ENCODE peak calls at places on chromosomes 5 and 9, in six cellular contexts. D is adrenal gland, B is heart left ventricle, J is Peyer's patch, A is gastrocnemius medialis, P is IMR-90. F is an unnamed sample.
A peak's percentile ranks its signal among the peaks of the same experiment; 100 is the strongest.

GRCh38 chr5:78651468-78651867 is 2.9 kb upstream of the LHFPL2 start:
- DNase-seq in D (no peak), B (no peak), A (no peak), J (no peak), P (no peak), F (no peak)

GRCh38 chr9:86093788-86094555 is 5.4 kb downstream of the GOLM1 start:
- DNase-seq in B (no peak), J (peak; percentile 80), A (no peak), D (no peak), P (peak; percentile 15), F (peak; percentile 74)

GRCh38 chr5:143896981-143897380 is 85.0 kb downstream of the HMHB1 start:
- DNase-seq in P (peak; percentile 81), B (peak; percentile 48), A (no peak), D (no peak), J (no peak), F (no peak)

GRCh38 chr9:1907465-1907864 is 107.7 kb upstream of the SMARCA2 start:
- DNase-seq in A (no peak), D (no peak), J (no peak), P (no peak), B (no peak), F (no peak)

GRCh38 chr5:158737536-158738027 is 362.1 kb downstream of the EBF1 start:
- DNase-seq in P (no peak), D (no peak), A (no peak), B (no peak), J (no peak), F (no peak)

GRCh38 chr5:35859101-35859661 is 2.5 kb downstream of the IL7R start:
- DNase-seq in D (no peak), A (no peak), B (no peak), J (no peak), P (peak; percentile 28), F (no peak)

GRCh38 chr9:133824106-133824801 is 86.1 kb upstream of the SARDH start:
- DNase-seq in D (no peak), A (no peak), J (no peak), B (peak; percentile 33), P (no peak), F (no peak)

GRCh38 chr9:4496497-4496896 is 6.2 kb downstream of the SLC1A1 start:
- DNase-seq in B (no peak), A (no peak), P (no peak), D (no peak), J (no peak), F (no peak)

GRCh38 chr9:138053321-138053868 is 175.8 kb downstream of the CACNA1B start:
- DNase-seq in J (peak; percentile 40), B (peak; percentile 11), A (no peak), D (peak; percentile 4), P (no peak), F (peak; percentile 31)

GRCh38 chr9:124218438-124219289 is 39.1 kb upstream of the NEK6 start:
- DNase-seq in D (no peak), A (peak; percentile 28), J (peak; percentile 70), B (peak; percentile 70), P (peak; percentile 66), F (peak; percentile 37)

GRCh38 chr9:124221685-124222084 is 36.1 kb upstream of the NEK6 start:
- DNase-seq in D (no peak), A (no peak), P (no peak), B (no peak), J (no peak), F (no peak)

GRCh38 chr9:124217839-124218437 is 39.8 kb upstream of the NEK6 start:
- DNase-seq in B (no peak), D (no peak), J (no peak), A (no peak), P (no peak), F (no peak)

GRCh38 chr9:124220551-124221451 is 36.9 kb upstream of the NEK6 start:
- DNase-seq in B (no peak), A (no peak), P (peak; percentile 52), J (peak; percentile 66), D (no peak), F (peak; percentile 49)

GRCh38 chr9:124219290-124219605 is 38.5 kb upstream of the NEK6 start:
- DNase-seq in A (no peak), P (no peak), D (no peak), J (no peak), B (no peak), F (no peak)
- H3K4me1 ChIP-seq in A (peaks cover 9% of the 10 kb centered on the region), P (peaks cover 14% of the 10 kb centered on the region), D (peaks cover 23% of the 10 kb centered on the region), J (peaks cover 13% of the 10 kb centered on the region), B (peaks cover 15% of the 10 kb centered on the region), F (no peaks in the 10 kb centered on the region)

GRCh38 chr5:110996742-110997141 is 74.8 kb upstream of the TSLP start:
- DNase-seq in P (no peak), J (no peak), A (no peak), B (no peak), D (no peak), F (no peak)
- TF ChIP-seq POLR2A in P (no peak), J (no peak), A (no peak), B (no peak), D (no peak), F (no peak)

GRCh38 chr9:136016221-136016881 is 55.2 kb upstream of the UBAC1 start:
- DNase-seq in D (no peak), B (no peak), J (no peak), P (no peak), A (peak; percentile 1), F (no peak)

GRCh38 chr9:136014147-136014927 is 53.2 kb upstream of the UBAC1 start:
- DNase-seq in A (peak; percentile 0), B (no peak), P (no peak), D (no peak), J (peak; percentile 41), F (no peak)

GRCh38 chr9:136013524-136014034 is 52.4 kb upstream of the UBAC1 start:
- DNase-seq in B (peak; percentile 51), P (no peak), D (no peak), J (no peak), A (no peak), F (no peak)

GRCh38 chr9:136015656-136016055 is 54.5 kb upstream of the UBAC1 start:
- DNase-seq in D (no peak), J (peak; percentile 39), B (no peak), P (no peak), A (no peak), F (no peak)

DNA sequence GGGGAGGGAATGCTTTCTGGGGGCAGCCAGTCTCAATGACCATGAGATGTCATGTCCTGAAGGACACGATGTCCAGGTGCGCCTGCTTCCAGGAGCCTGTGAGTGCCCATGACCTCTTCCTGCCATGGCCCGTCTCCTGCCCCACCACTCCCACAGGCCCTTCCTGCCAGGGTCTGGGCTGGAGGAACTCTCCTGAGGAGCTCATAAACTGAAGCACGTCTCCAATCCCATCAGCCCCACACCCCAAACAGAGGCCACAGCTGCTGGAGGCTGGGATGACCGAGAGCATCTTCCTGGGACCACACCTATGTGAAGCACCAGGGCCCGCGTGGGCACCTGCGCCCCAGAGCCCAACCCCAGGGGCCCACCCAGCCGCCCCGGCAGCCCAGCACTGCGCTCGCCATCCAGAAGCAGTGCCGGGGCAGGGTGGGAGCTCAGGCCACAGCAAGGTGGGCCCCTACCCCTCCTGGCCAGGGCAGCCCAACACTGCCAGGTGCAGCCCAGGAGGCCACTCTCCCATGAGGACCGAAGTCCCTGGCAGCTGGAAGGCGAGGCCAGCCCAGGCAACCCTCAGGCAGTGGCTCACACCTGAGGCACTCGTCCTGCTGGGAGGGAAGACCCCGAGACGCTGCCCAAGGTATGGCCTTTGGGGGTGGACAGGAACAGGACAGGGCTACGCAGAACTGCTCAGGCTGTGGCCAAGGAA is 53.9 kb upstream of the UBAC1 start:
- DNase-seq in P (no peak), J (peak; percentile 27), A (no peak), B (no peak), D (no peak), F (no peak)
- H3K27ac ChIP-seq in P (no peak overlapping the region), J (no peak overlapping the region), A (no peak overlapping the region), B (no peak overlapping the region), D (peak overlapping the region; percentile 16), F (no peak overlapping the region)

DNA sequence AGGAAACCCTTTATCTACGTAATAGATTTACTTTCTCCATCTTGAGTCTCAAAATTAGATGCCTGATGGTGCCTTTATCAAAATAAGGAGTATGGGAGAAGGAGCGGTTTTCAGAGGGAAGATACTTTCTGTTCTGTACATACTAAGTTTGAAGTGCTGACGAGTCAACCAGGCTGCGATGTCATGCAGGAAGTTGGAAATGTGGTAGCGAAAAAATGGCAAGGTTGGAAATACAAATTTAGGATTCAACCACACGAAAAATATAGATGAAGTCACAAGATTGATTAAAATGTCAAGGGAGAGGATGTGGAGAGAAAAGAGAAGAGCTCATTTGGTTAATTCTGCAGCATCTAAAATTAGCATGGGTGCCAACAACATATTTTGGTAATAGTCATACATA is 129.5 kb downstream of the FOXD1 start:
- DNase-seq in J (no peak), P (peak; percentile 16), B (no peak), A (no peak), D (no peak), F (no peak)
- H3K4me1 ChIP-seq in J (no peaks in the 10 kb centered on the region), P (peaks cover 5% of the 10 kb centered on the region), B (no peaks in the 10 kb centered on the region), A (no peaks in the 10 kb centered on the region), D (no peaks in the 10 kb centered on the region), F (no peaks in the 10 kb centered on the region)

GRCh38 chr5:18179579-18179978 is 545.3 kb downstream of the TAF11L14 start:
- DNase-seq in J (no peak), P (no peak), A (no peak), B (no peak), D (no peak), F (no peak)
- TF ChIP-seq POLR2A in J (no peak), P (no peak), A (no peak), B (no peak), D (no peak), F (no peak)

F was measured in breast epithelium.